ENCODE peak calls at places on chromosome X, in ten cellular contexts. H, T, W, N, S, V, M, L, A and Q are unnamed samples.

GRCh38 chrX:72308566-72309296 is 3.0 kb upstream of the CITED1 start:
- DNase-seq in L (peak), V (peak), N (peak), W (peak), T (peak), H (peak), M (peak), A (peak), S (peak), Q (no peak)

GRCh38 chrX:54758114-54759055 is 39.7 kb downstream of the ITIH6 start:
- DNase-seq in S (no peak), M (no peak), V (no peak), H (no peak), T (no peak), L (no peak), A (no peak), N (no peak), W (no peak), Q (no peak)

GRCh38 chrX:136687457-136687856 is 39.5 kb downstream of the CD40LG start:
- DNase-seq in N (no peak), W (no peak), H (no peak), S (no peak), M (no peak), T (no peak), A (no peak), V (no peak), L (no peak), Q (no peak)

GRCh38 chrX:38437093-38437492 is 84.7 kb downstream of the OTC start:
- DNase-seq in H (peak), W (no peak), T (no peak), A (peak), M (no peak), V (no peak), L (peak), N (no peak), S (no peak), Q (no peak)

GRCh38 chrX:55778322-55778721 is 60.8 kb downstream of the RRAGB start:
- DNase-seq in W (no peak), L (peak), V (no peak), M (no peak), S (no peak), H (peak), T (no peak), A (peak), N (no peak), Q (no peak)

GRCh38 chrX:14607446-14607845 is 78.1 kb downstream of the GLRA2 start:
- DNase-seq in S (no peak), W (no peak), M (no peak), H (no peak), N (no peak), L (no peak), T (no peak), V (peak), A (no peak), Q (no peak)

GRCh38 chrX:130106071-130106470 is 4.2 kb downstream of the ELF4 start:
- DNase-seq in N (no peak), T (no peak), M (no peak), V (no peak), L (no peak), A (no peak), H (no peak), W (no peak), S (no peak), Q (no peak)

GRCh38 chrX:155070038-155070437 is 898 bp downstream of the CMC4 start:
- DNase-seq in M (no peak), L (no peak), N (no peak), V (peak), W (no peak), T (no peak), A (no peak), S (no peak), H (no peak), Q (no peak)

GRCh38 chrX:53831662-53832635 is 145.4 kb upstream of the HUWE1 start:
- DNase-seq in S (no peak), W (peak), A (peak), N (peak), L (peak), V (peak), M (peak), H (peak), T (no peak), Q (peak)

GRCh38 chrX:41858161-41858775 is 65.1 kb downstream of the CASK start:
- DNase-seq in S (no peak), V (no peak), T (no peak), H (no peak), N (no peak), M (no peak), L (no peak), A (no peak), W (no peak), Q (no peak)

GRCh38 chrX:102892103-102892502 is 45.0 kb upstream of the RAB40AL start:
- DNase-seq in V (no peak), H (no peak), A (peak), N (peak), W (no peak), M (no peak), L (no peak), S (no peak), T (no peak), Q (no peak)

GRCh38 chrX:151396042-151396826 is 772 bp upstream of the VMA21 start:
- DNase-seq in H (peak), N (no peak), M (no peak), W (peak), L (peak), A (peak), V (no peak), T (peak), S (peak), Q (peak)

GRCh38 chrX:64093761-64094160 is 111.7 kb downstream of the AMER1 start:
- DNase-seq in T (no peak), L (no peak), S (no peak), W (no peak), M (no peak), A (peak), N (peak), H (peak), V (no peak), Q (no peak)

GRCh38 chrX:30141966-30142365 is 73.4 kb upstream of the MAGEB2 start:
- DNase-seq in H (peak), N (peak), L (peak), W (peak), M (peak), V (peak), T (no peak), S (no peak), A (peak), Q (no peak)

GRCh38 chrX:16867947-16868346 is 2.2 kb downstream of the RBBP7 start:
- DNase-seq in T (no peak), S (no peak), N (no peak), H (no peak), A (no peak), V (no peak), L (no peak), M (no peak), W (no peak), Q (no peak)
- H3K4me3 ChIP-seq in T (no peak), S (no peak), N (peak), H (no peak), A (no peak), V (no peak), L (peak), M (peak), W (no peak), Q (peak)

GRCh38 chrX:40647307-40648197 is at the start of gene CXorf38:
- DNase-seq in N (peak), V (peak), H (peak), T (peak), W (peak), L (peak), A (peak), S (peak), M (peak), Q (peak)
- TF ChIP-seq CTCF in N (no peak), V (no peak), H (no peak), T (no peak), W (peak), L (no peak), A (no peak), S (no peak), M (no peak), Q (no peak)

GRCh38 chrX:120213438-120214265 is 37.0 kb upstream of the ZBTB33 start:
- DNase-seq in M (peak), N (peak), S (no peak), H (peak), L (peak), V (peak), T (no peak), A (peak), W (peak), Q (peak)
- H3K4me3 ChIP-seq in M (no peak), N (no peak), S (no peak), H (no peak), L (no peak), V (no peak), T (no peak), A (no peak), W (no peak), Q (no peak)

GRCh38 chrX:124098089-124098488 is 136.6 kb downstream of the STAG2 start:
- DNase-seq in M (peak), N (peak), H (peak), W (peak), L (peak), A (peak), S (no peak), V (no peak), T (no peak), Q (peak)
- TF ChIP-seq CTCF in M (peak), N (peak), H (peak), W (peak), L (no peak), A (peak), S (peak), V (peak), T (peak), Q (peak)